ENCODE peak calls at places on chromosomes 16 and 17, in ten cellular contexts. E is GM12878, F is lung, Z is transverse colon, A is H1, M is astrocyte of the spinal cord, L is GM12865, W is PC-9, T is heart left ventricle, K is AG10803. V is an unnamed sample.

GRCh38 chr16:9050102-9050830 is 41.2 kb upstream of the HAPSTR1 start:
- DNase-seq in Z (no peak), A (peak; percentile 87), T (no peak), W (no peak), L (peak; percentile 45), E (no peak), M (no peak), K (no peak), F (no peak), V (peak; percentile 24)

GRCh38 chr16:15792563-15792971 is 64.3 kb downstream of the MYH11 start:
- DNase-seq in L (no peak), T (no peak), F (no peak), A (no peak), W (no peak), Z (no peak), M (no peak), K (no peak), E (no peak), V (no peak)

GRCh38 chr17:79089720-79090502 is 15.3 kb downstream of the ENGASE start:
- DNase-seq in T (no peak), Z (no peak), M (no peak), E (no peak), A (no peak), K (no peak), F (no peak), L (no peak), W (no peak), V (no peak)

GRCh38 chr16:59633996-59634579 is 900.0 kb upstream of the GOT2 start:
- DNase-seq in Z (no peak), K (peak; percentile 76), A (no peak), W (no peak), L (no peak), F (no peak), E (no peak), T (no peak), M (peak; percentile 74), V (no peak)

GRCh38 chr17:69192754-69193153 is 35.9 kb downstream of the ABCA10 start:
- DNase-seq in F (no peak), M (no peak), E (no peak), T (no peak), A (no peak), W (no peak), Z (no peak), L (no peak), K (no peak), V (no peak)

GRCh38 chr17:9817086-9817485 is 4.8 kb downstream of the GSG1L2 start:
- DNase-seq in Z (peak; percentile 13), M (peak; percentile 25), E (no peak), K (peak; percentile 20), W (no peak), L (no peak), T (no peak), F (peak; percentile 35), A (peak; percentile 61), V (no peak)

GRCh38 chr17:26774291-26775218 is 519.4 kb upstream of the WSB1 start:
- DNase-seq in W (no peak), K (no peak), Z (no peak), F (no peak), M (no peak), L (no peak), T (no peak), E (no peak), A (no peak), V (no peak)

GRCh38 chr17:59355030-59355694 is 23.7 kb downstream of the YPEL2 start:
- DNase-seq in L (no peak), F (no peak), E (no peak), W (peak; percentile 62), K (no peak), Z (no peak), A (no peak), M (no peak), T (no peak), V (no peak)

GRCh38 chr16:12000032-12000431 is 23.5 kb downstream of the SNX29 start:
- DNase-seq in L (no peak), Z (no peak), M (no peak), T (no peak), A (no peak), W (no peak), F (no peak), E (no peak), K (no peak), V (no peak)

GRCh38 chr17:35080536-35080935 is 17.0 kb upstream of the RFFL start:
- DNase-seq in F (no peak), Z (no peak), E (peak; percentile 80), K (no peak), W (no peak), L (peak; percentile 91), M (no peak), T (no peak), A (no peak), V (peak; percentile 53)

GRCh38 chr17:58236394-58236793 is 2.0 kb upstream of the LPO start:
- DNase-seq in M (no peak), F (no peak), A (no peak), E (no peak), L (no peak), K (no peak), T (no peak), W (no peak), Z (no peak), V (no peak)

GRCh38 chr17:65457635-65458257 is 103.7 kb downstream of the AXIN2 start:
- DNase-seq in M (no peak), A (no peak), L (no peak), T (no peak), E (no peak), K (no peak), Z (no peak), F (no peak), W (no peak), V (no peak)

GRCh38 chr17:5582177-5582885 is 2.0 kb downstream of the NLRP1 start:
- DNase-seq in A (no peak), W (no peak), E (no peak), L (no peak), M (no peak), F (no peak), T (no peak), Z (no peak), K (no peak), V (no peak)

GRCh38 chr17:5584971-5585794 is 874 bp upstream of the NLRP1 start:
- DNase-seq in A (no peak), M (peak; percentile 65), W (peak; percentile 41), L (no peak), K (peak; percentile 94), T (no peak), F (no peak), E (no peak), Z (no peak), V (no peak)

GRCh38 chr17:5581655-5582054 is 2.7 kb downstream of the NLRP1 start:
- DNase-seq in Z (no peak), M (no peak), E (no peak), F (no peak), K (no peak), L (no peak), A (no peak), T (no peak), W (no peak), V (no peak)

GRCh38 chr17:5584383-5584951 is at the start of gene NLRP1:
- DNase-seq in A (no peak), M (peak; percentile 90), W (no peak), Z (peak; percentile 89), L (peak; percentile 93), K (peak; percentile 93), E (peak; percentile 84), T (peak; percentile 93), F (peak; percentile 90), V (peak; percentile 80)

DNA sequence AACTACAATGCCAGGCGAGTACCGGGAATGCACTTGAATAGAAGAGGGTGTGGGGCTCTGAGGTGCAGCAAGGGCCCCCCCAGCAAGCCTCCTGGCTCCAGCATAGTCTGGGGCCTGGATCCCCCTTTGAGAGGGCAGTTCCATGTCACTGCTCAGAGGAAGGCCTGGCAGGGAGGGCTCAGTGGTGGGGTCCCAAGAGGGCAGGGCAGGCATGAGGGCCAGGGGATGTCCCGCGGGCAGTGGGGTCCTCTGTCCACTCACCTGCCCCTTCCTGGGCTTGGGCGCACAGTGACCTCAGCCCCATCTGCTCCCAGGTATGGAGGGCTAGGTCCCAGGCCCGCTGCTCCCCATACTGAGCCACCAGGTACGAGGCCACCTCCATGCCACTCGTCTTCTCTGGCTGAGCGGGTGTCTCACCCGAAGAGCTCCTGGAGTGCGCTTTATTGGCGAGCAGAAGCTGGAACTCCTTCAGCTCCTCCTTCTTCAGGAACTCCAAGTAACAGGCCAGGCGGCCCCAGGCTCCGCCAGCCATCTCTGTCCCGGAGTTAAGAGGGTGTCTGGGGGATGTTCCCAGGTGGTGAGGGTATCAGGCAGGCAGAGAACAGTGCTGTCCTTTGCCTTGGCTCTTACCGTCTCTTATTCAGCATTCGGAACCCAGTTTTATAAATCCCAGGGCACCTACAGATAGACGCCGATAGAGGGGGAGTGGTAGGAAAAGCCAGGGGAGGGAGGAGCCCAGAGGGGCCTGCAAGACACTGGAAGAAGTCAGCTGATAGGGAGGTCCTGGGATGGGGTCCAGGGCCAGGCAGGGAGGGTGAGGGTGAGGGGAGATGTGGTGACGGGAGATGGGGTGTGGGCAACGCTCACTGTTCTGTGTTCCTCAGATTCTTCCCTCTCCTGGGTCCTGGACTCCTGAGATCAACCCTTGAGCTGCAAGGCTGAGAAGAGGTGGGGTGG is 605 bp downstream of the NLRP1 start:
- DNase-seq in K (peak; percentile 53), F (no peak), M (no peak), A (no peak), L (no peak), Z (no peak), T (peak; percentile 70), W (no peak), E (no peak), V (no peak)
- TF ChIP-seq CTCF in K (peak; percentile 7), F (no peak), M (no peak), A (no peak), L (no peak), Z (no peak), T (no peak), W (no peak), E (no peak), V (peak; percentile 13)

GRCh38 chr17:71987634-71988033 is 133.2 kb upstream of the SOX9 start:
- DNase-seq in M (peak; percentile 35), Z (no peak), T (no peak), A (no peak), E (no peak), W (peak; percentile 38), F (no peak), L (peak; percentile 44), K (no peak), V (no peak)
- H3K4me3 ChIP-seq in M (no peak overlapping the region), Z (no peak overlapping the region), T (no peak overlapping the region), A (no peak overlapping the region), E (no peak overlapping the region), W (no peak overlapping the region), F (no peak overlapping the region), L (no peak overlapping the region), K (no peak overlapping the region), V (no peak overlapping the region)

DNA sequence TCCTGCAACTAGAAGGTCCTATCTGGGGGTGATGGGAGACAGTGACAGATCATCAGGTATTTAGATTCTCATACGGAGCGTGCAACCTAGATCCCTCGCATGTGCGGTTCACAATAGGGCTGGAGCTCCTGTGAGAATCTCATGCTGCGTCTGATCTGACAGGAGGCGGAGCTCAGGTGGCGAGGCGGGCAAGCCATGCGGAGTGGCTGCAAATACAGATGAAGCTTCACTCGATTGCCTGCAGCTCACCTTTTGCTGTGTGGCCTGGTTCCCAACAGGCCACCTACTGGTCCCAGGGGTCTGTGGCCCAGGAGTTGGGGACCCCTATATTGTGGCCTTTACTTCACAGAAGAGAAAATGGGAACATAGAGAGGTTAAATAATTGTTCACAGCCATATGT is 200.4 kb downstream of the IRF8 start:
- DNase-seq in Z (no peak), W (no peak), F (no peak), E (no peak), A (no peak), M (no peak), L (no peak), K (no peak), T (no peak), V (no peak)
- TF ChIP-seq CTCF in Z (no peak), W (no peak), F (no peak), E (no peak), A (no peak), M (no peak), L (no peak), K (no peak), T (no peak), V (no peak)

GRCh38 chr17:39139137-39139516 is 12.3 kb downstream of the PLXDC1 start:
- DNase-seq in A (no peak), Z (no peak), L (no peak), E (no peak), W (peak; percentile 89), T (no peak), F (no peak), K (peak; percentile 91), M (peak; percentile 68), V (no peak)
- H3K4me3 ChIP-seq in A (no peak overlapping the region), Z (no peak overlapping the region), L (no peak overlapping the region), E (no peak overlapping the region), W (no peak overlapping the region), T (no peak overlapping the region), F (no peak overlapping the region), K (no peak overlapping the region), M (no peak overlapping the region), V (no peak overlapping the region)

V was measured in GM06990.